ENCODE peak calls at places on chromosomes 11 and 22, in six cellular contexts. M is tibial nerve, X is IMR-90, R is sigmoid colon, Q is AG10803, U is dorsolateral prefrontal cortex. N is an unnamed sample.

GRCh38 chr11:64525711-64526110 is 65.3 kb upstream of the SLC22A12 start:
- DNase-seq in M (no peak), X (no peak), R (no peak), Q (no peak), U (no peak), N (no peak)

GRCh38 chr11:91653091-91653754 is 571.4 kb upstream of the FAT3 start:
- DNase-seq in M (no peak), X (no peak), R (peak), Q (no peak), U (no peak), N (no peak)

GRCh38 chr11:12410006-12410728 is 32.8 kb downstream of the PARVA start:
- DNase-seq in M (no peak), X (peak), R (peak), Q (peak), U (no peak), N (no peak)

GRCh38 chr22:19886605-19887250 is 32.1 kb upstream of the GNB1L start:
- DNase-seq in M (no peak), X (peak), R (no peak), Q (peak), U (peak), N (peak)

GRCh38 chr11:548700-549603 is 11.6 kb downstream of the LMNTD2 start:
- DNase-seq in M (no peak), X (no peak), R (no peak), Q (no peak), U (no peak), N (no peak)

GRCh38 chr22:19641254-19641982 is 72.9 kb upstream of the SEPTIN5 start:
- DNase-seq in M (no peak), X (no peak), R (no peak), Q (no peak), U (no peak), N (peak)

GRCh38 chr11:96187779-96188624 is 155.0 kb downstream of the MAML2 start:
- DNase-seq in M (no peak), X (peak), R (no peak), Q (peak), U (no peak), N (peak)

GRCh38 chr11:843818-844692 is 1.4 kb downstream of the TSPAN4 start:
- DNase-seq in M (peak), X (peak), R (peak), Q (peak), U (no peak), N (peak)

GRCh38 chr11:66008468-66009101 is 3.2 kb upstream of the CST6 start:
- DNase-seq in M (no peak), X (no peak), R (no peak), Q (no peak), U (no peak), N (no peak)

GRCh38 chr11:58577441-58578135 is 1.3 kb upstream of the ZFP91 start:
- DNase-seq in M (peak), X (peak), R (peak), Q (peak), U (no peak), N (no peak)

GRCh38 chr11:58578136-58578634 is 678 bp upstream of the ZFP91 start:
- DNase-seq in M (peak), X (peak), R (peak), Q (peak), U (peak), N (peak)

GRCh38 chr11:58578635-58579191 is at the start of gene ZFP91:
- DNase-seq in M (peak), X (peak), R (peak), Q (peak), U (peak), N (peak)

GRCh38 chr11:58575377-58576020 is at the start of gene LPXN:
- DNase-seq in M (no peak), X (peak), R (no peak), Q (peak), U (no peak), N (no peak)

GRCh38 chr11:58576792-58577440 is 1.3 kb upstream of the LPXN start:
- DNase-seq in M (no peak), X (peak), R (peak), Q (peak), U (no peak), N (no peak)
- TF ChIP-seq CTCF in M (peak), X (peak), R (no peak), Q (peak), U (peak), N (peak)

DNA sequence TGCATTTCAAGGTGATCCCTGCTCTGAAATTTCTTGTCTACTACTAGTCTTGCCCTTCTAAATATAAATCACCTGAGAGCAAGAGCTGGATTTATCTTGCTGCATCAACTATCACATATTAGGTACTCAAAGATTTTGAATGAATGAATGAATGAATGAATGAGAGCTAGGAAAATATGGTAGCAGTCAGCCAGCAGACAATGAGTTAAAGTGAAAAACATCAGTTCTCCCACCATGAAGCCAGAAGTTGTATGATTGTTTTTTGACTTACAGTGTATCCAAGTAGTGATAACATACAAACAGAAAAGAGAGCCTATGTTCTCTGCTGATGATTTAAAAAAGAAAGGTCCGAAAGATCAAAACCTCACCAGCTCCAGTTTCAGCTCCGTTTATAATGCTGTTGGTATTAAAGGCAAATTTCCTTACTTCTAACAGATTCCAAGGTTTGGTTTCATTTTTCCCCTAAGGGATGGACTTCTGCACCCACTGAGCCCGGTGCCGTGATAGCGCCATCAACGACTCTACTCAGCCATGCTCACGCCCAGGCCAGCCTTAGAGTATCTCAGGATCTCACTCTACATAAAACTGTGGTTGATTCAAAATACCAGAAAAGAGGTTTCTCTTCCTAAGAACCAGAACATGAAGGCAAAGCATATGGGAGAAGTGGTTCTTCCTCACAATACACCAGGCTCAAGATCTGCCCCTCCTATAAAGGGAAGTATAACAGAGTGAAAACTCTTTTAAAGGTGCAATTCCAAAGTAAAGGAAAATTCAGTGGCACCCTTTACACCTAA is 92.0 kb downstream of the SGSM3 start:
- DNase-seq in M (no peak), X (no peak), R (no peak), Q (no peak), U (no peak), N (no peak)
- H3K4me3 ChIP-seq in M (peak), X (no peak), R (no peak), Q (no peak), U (no peak), N (no peak)

GRCh38 chr11:10511046-10511711 is 29.8 kb downstream of the RNF141 start:
- DNase-seq in M (no peak), X (no peak), R (no peak), Q (no peak), U (no peak), N (no peak)

GRCh38 chr11:10515418-10515817 is 25.6 kb downstream of the RNF141 start:
- DNase-seq in M (no peak), X (no peak), R (no peak), Q (no peak), U (no peak), N (no peak)

GRCh38 chr11:10518123-10518522 is 22.9 kb downstream of the RNF141 start:
- DNase-seq in M (no peak), X (peak), R (no peak), Q (no peak), U (no peak), N (no peak)

GRCh38 chr11:10514713-10515112 is 26.3 kb downstream of the RNF141 start:
- DNase-seq in M (no peak), X (peak), R (no peak), Q (peak), U (no peak), N (no peak)

DNA sequence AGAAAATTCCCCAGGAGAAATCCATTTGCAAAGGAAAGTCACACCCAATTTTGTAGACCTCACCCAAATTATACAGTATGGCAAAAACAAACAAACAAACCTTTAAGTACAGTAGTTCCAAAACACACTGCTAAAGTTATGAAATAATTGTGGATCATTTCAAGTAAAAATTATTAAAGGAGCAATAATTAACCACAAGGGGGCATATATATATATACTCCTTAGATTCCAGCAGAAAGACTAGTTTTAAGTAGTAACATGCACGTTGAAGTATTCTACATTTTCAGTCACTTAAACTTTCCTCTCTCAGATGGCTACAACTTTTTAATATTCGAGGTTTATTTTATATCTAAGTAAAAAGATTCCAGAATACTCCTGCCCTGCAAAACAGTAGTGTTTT is 26.8 kb downstream of the RNF141 start:
- DNase-seq in M (no peak), X (peak), R (no peak), Q (peak), U (no peak), N (no peak)
- TF ChIP-seq CTCF in M (peak), X (peak), R (no peak), Q (peak), U (peak), N (peak)

DNA sequence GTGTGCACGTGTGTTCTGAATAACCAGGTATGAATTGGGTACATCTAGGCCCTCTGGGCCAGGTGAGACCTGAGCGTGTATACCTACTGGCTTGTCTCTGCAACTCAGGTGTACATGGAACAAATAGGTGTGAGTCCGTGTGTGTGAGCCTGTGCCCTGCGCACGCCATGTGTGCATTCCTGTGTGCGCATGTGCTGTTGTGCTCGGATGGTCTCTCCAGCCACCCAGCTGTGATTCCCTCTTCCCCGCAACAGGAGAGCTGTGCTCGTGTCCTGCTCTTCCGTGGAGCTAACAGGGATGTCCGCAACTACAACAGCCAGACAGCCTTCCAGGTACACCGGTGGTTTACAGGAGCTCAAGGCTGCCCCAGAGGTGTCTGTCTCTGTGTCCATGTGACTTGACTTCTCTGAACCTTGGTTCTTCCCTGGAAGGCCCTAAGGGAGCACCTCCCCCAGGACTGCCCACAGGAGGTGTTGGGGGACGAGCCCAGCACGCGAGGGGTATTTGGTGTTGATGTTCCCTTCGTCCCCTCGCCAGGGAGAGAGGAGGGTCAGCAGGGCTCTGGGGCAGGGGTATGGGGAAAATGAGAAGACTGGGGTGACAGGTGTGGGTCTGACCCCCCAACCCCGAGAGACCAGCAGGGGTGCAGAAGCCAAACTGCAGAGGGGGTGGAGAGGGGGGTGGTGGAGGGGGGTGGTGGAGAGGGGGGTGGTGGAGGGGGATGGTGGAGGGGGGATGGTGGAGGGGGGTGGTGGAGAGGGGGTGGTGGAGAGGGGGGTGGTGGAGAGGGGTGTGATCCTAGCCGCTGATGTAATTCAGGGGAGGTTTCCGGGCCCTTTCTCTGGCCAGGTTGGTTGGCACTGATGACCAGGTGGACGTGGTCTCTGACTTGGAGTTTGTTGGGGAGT is 10.7 kb downstream of the SHANK3 start:
- DNase-seq in M (no peak), X (no peak), R (no peak), Q (no peak), U (no peak), N (no peak)
- H3K4me3 ChIP-seq in M (no peak), X (no peak), R (no peak), Q (no peak), U (no peak), N (no peak)

DNA sequence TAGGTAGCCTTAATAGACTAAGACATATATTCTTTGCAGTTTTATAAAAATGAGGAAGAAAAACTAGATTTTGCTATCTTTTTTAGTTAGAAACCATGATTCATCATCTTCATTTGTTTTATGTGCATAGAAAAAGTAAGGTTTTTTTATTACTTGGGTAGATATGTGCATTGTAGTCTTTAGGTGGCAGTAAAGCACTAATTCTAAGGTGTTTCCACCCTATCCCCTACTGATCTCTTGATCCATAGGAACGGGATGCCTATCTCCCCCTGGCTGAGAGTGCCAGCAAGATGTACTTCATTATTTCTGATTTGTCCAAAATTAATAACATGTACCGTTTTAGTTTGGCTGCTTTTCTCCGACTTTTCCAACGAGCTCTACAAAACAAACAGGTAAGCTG is 148.1 kb downstream of the DYNC2H1 start:
- DNase-seq in M (no peak), X (peak), R (no peak), Q (peak), U (no peak), N (no peak)
- TF ChIP-seq CTCF in M (no peak), X (peak), R (no peak), Q (peak), U (peak), N (peak)

GRCh38 chr11:17386331-17387084 is 2.0 kb downstream of the KCNJ11 start:
- DNase-seq in M (no peak), X (peak), R (no peak), Q (peak), U (peak), N (no peak)
- H3K4me3 ChIP-seq in M (no peak), X (no peak), R (no peak), Q (no peak), U (peak), N (no peak)

DNA sequence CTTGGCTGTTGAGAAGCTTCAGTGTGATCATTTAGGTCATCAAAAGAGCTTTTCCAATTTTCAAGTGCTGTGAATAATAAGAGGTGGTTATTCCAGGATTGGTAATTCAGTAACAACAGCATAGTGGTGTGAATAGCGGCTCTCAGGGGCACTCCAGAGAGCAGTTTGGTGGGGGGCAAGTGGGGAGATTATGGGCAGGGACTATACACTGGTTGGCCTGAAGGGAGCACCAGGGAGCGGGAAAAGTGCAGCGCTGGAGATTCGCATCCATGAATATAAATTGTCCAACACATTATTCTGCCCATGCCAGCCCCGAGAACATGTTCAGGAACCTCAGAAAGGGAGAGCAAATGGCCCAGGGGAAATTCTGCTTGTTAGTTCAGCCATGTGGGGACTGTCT is 37.9 kb downstream of the OR6Q1 start:
- DNase-seq in M (no peak), X (no peak), R (no peak), Q (no peak), U (no peak), N (no peak)
- TF ChIP-seq CTCF in M (no peak), X (no peak), R (no peak), Q (no peak), U (no peak), N (no peak)

GRCh38 chr11:123193742-123194141 is 1.3 kb downstream of the CLMP start:
- DNase-seq in M (no peak), X (no peak), R (peak), Q (no peak), U (no peak), N (no peak)

GRCh38 chr11:123196060-123196714 is 1.1 kb upstream of the CLMP start:
- DNase-seq in M (no peak), X (no peak), R (no peak), Q (no peak), U (no peak), N (no peak)

GRCh38 chr11:123191939-123192338 is 3.1 kb downstream of the CLMP start:
- DNase-seq in M (no peak), X (no peak), R (no peak), Q (no peak), U (no peak), N (no peak)

GRCh38 chr11:123195182-123196059 is at the start of gene CLMP:
- DNase-seq in M (peak), X (peak), R (peak), Q (peak), U (no peak), N (no peak)

DNA sequence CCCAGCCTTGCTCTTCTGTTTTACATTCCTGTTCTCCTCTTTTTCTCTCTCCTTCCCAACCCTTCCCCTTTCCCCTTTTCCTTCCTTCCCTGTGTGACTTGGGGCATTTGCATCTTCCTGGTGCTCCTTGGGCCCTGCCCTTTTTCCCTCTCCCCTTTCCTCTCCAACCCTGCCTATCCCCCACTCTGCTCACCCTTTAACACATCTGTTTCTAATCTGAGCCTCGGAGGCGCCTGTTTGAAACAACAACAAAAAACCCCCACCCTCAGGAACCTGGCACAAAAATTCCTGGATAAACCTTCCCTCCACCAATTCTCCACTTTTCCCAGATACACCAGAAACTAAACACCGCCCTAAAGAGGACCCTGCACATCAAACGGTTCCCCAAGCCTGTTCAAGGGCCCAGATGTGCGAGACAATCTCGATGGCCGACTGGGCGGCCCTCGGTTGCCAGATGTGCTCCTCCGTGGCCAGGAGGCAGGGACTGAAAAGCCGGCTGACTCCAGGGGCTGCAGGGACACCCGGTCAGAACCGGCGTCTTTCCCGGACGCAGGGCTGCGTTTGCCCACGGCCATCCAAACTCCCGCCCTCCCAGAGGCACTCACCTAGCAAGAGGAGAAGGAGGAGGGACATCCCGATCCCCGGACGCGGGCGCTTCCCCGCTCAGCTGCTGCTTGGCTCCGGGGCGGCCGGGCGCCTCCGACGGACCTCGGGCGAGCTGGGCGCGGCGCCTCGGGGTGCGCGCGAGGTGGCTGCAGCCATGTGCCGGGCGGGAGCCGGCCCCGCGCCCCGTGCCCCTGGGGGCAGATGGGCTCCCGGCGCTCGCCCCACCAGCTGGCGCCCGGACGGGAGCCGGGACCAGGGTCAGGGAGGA is 503 bp downstream of the CLMP start:
- DNase-seq in M (no peak), X (peak), R (peak), Q (peak), U (no peak), N (no peak)
- H3K4me3 ChIP-seq in M (peak), X (peak), R (peak), Q (peak), U (peak), N (peak)

GRCh38 chr11:68271781-68272608 is at the start of gene C11orf24:
- DNase-seq in M (peak), X (peak), R (peak), Q (peak), U (peak), N (peak)

GRCh38 chr11:68279676-68280075 is 7.9 kb upstream of the C11orf24 start:
- DNase-seq in M (no peak), X (no peak), R (no peak), Q (no peak), U (no peak), N (no peak)

GRCh38 chr11:68275721-68276488 is 4.1 kb upstream of the C11orf24 start:
- DNase-seq in M (no peak), X (no peak), R (no peak), Q (no peak), U (peak), N (peak)

GRCh38 chr11:68273056-68273738 is 1.4 kb upstream of the C11orf24 start:
- DNase-seq in M (no peak), X (no peak), R (no peak), Q (no peak), U (no peak), N (no peak)

DNA sequence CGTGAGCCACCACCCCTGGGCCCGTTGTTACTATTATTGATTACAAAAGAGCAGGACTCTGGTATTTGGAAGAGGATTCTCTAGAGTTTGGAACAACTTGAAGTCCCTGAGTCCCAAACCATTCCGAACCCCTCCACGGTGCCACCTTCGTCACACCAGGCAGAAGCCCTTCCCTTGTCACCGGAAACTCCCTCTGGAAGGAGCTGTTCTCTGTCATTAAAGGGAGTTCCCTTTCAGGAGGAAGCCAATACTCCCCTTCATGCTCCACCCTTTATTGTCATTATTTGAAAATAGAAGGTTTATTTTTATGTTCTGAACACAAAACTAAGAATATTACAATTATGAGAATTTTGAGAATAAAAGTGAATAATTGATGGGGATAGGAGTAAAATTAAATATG is 5.1 kb upstream of the C11orf24 start:
- DNase-seq in M (no peak), X (no peak), R (no peak), Q (no peak), U (peak), N (peak)
- TF ChIP-seq CTCF in M (no peak), X (no peak), R (no peak), Q (no peak), U (no peak), N (no peak)

N was measured in RWPE2.